ENCODE peak calls at places on chromosomes 5 and 9, in five cellular contexts. G is stimulated activated CD8-positive, alpha-beta memory T cell treated with anti-CD3 and anti-CD28 coated beads, Interleukin-4, amount 100 ng/mL, for 1 hour; A is activated naive CD8-positive, alpha-beta T cell treated with anti-CD3 and anti-CD28 coated beads, Interleukin-2, amount 50 U/mL, for 24 hours; M is AG04450; J is epithelial cell of esophagus. X is an unnamed sample.

GRCh38 chr5:171308453-171309275 is at the start of gene TLX3:
- DNase-seq in A (no peak), G (no peak), J (peak), M (no peak), X (no peak)

GRCh38 chr9:137441289-137441934 is at the start of gene ENTPD8:
- DNase-seq in J (peak), G (no peak), A (no peak), M (no peak), X (no peak)

GRCh38 chr5:161676109-161676508 is 9.4 kb upstream of the GABRA6 start:
- DNase-seq in G (no peak), A (no peak), M (no peak), J (peak), X (no peak)

GRCh38 chr9:100317706-100318105 is 35.0 kb downstream of the TEX10 start:
- DNase-seq in M (no peak), A (no peak), G (no peak), J (peak), X (no peak)

GRCh38 chr9:90449213-90449925 is 193.3 kb downstream of the DIRAS2 start:
- DNase-seq in G (no peak), J (no peak), M (no peak), A (no peak), X (no peak)

GRCh38 chr5:6343951-6344596 is 34.3 kb downstream of the MED10 start:
- DNase-seq in G (no peak), A (no peak), M (no peak), J (no peak), X (no peak)

GRCh38 chr9:4939118-4939561 is 45.9 kb upstream of the JAK2 start:
- DNase-seq in G (no peak), J (peak), A (no peak), M (no peak), X (no peak)

GRCh38 chr9:14687042-14687719 is 6.1 kb downstream of the ZDHHC21 start:
- DNase-seq in A (no peak), G (no peak), J (peak), M (peak), X (no peak)

GRCh38 chr5:82313016-82313415 is 34.9 kb upstream of the RPS23 start:
- DNase-seq in G (no peak), M (no peak), J (no peak), A (no peak), X (no peak)

GRCh38 chr5:117204926-117205869 is 630.6 kb upstream of the SEMA6A start:
- DNase-seq in A (no peak), J (no peak), M (no peak), G (no peak), X (no peak)

GRCh38 chr5:171681667-171682066 is 104.0 kb upstream of the SMIM23 start:
- DNase-seq in A (no peak), J (peak), M (no peak), G (no peak), X (no peak)

GRCh38 chr5:180618830-180619562 is 27.7 kb upstream of the SCGB3A1 start:
- DNase-seq in G (no peak), J (peak), A (peak), M (no peak), X (no peak)

GRCh38 chr9:83649080-83649479 is 26.1 kb downstream of the IDNK start:
- DNase-seq in A (peak), G (peak), M (no peak), J (peak), X (peak)

GRCh38 chr9:77879344-77880089 is 152.1 kb downstream of the GNAQ start:
- DNase-seq in M (no peak), J (peak), G (no peak), A (no peak), X (no peak)

X was measured in T-helper 17 cell.